ENCODE peak calls at places on chromosomes 7 and 10, in nine cellular contexts. K, D, S, Q, F, C, L, O and A are unnamed samples.

GRCh38 chr10:132451506-132452215 is 54.7 kb downstream of the PWWP2B start:
- DNase-seq in K (no peak), D (no peak), S (no peak), Q (peak), F (no peak), C (no peak), L (no peak), O (peak), A (no peak)

GRCh38 chr7:45176886-45177731 is 19.5 kb downstream of the RAMP3 start:
- DNase-seq in K (no peak), D (no peak), S (no peak), Q (no peak), F (no peak), C (no peak), L (no peak), O (no peak), A (no peak)

GRCh38 chr10:103720328-103720963 is 134.9 kb downstream of the SH3PXD2A start:
- DNase-seq in K (no peak), D (no peak), S (no peak), Q (peak), F (no peak), C (no peak), L (no peak), O (no peak), A (no peak)

GRCh38 chr10:79401015-79401921 is 44.2 kb downstream of the ZCCHC24 start:
- DNase-seq in K (no peak), D (no peak), S (no peak), Q (peak), F (peak), C (peak), L (no peak), O (no peak), A (no peak)

GRCh38 chr10:119007211-119007574 is 22.3 kb upstream of the NANOS1 start:
- DNase-seq in K (no peak), D (no peak), S (no peak), Q (no peak), F (no peak), C (no peak), L (no peak), O (no peak), A (no peak)

GRCh38 chr7:98215561-98216495 is 4.6 kb downstream of the BHLHA15 start:
- DNase-seq in K (no peak), D (no peak), S (no peak), Q (peak), F (no peak), C (no peak), L (no peak), O (no peak), A (no peak)

GRCh38 chr10:93123766-93124165 is 50.1 kb downstream of the CYP26A1 start:
- DNase-seq in K (no peak), D (no peak), S (no peak), Q (no peak), F (no peak), C (no peak), L (no peak), O (peak), A (no peak)

GRCh38 chr10:95353123-95353522 is 62.3 kb upstream of the PDLIM1 start:
- DNase-seq in K (no peak), D (no peak), S (no peak), Q (no peak), F (no peak), C (no peak), L (no peak), O (no peak), A (no peak)

GRCh38 chr10:2508971-2509605 is 558.3 kb upstream of the PFKP start:
- DNase-seq in K (peak), D (no peak), S (no peak), Q (no peak), F (no peak), C (peak), L (no peak), O (no peak), A (no peak)

GRCh38 chr7:134016223-134016941 is 110.8 kb upstream of the LRGUK start:
- DNase-seq in K (no peak), D (peak), S (peak), Q (no peak), F (no peak), C (peak), L (no peak), O (peak), A (no peak)

GRCh38 chr10:89032141-89032814 is 41.7 kb downstream of the FAS start:
- DNase-seq in K (peak), D (peak), S (no peak), Q (no peak), F (no peak), C (peak), L (peak), O (no peak), A (no peak)

GRCh38 chr10:102646610-102647432 is 2.5 kb downstream of the TRIM8 start:
- DNase-seq in K (no peak), D (no peak), S (no peak), Q (no peak), F (no peak), C (peak), L (no peak), O (peak), A (no peak)

GRCh38 chr10:69179743-69180524 is at the start of gene SUPV3L1:
- DNase-seq in K (peak), D (peak), S (peak), Q (peak), F (peak), C (peak), L (peak), O (peak), A (peak)
- H3K4me3 ChIP-seq in K (peak), D (peak), S (peak), Q (peak), F (peak), C (peak), L (peak), O (peak), A (peak)

DNA sequence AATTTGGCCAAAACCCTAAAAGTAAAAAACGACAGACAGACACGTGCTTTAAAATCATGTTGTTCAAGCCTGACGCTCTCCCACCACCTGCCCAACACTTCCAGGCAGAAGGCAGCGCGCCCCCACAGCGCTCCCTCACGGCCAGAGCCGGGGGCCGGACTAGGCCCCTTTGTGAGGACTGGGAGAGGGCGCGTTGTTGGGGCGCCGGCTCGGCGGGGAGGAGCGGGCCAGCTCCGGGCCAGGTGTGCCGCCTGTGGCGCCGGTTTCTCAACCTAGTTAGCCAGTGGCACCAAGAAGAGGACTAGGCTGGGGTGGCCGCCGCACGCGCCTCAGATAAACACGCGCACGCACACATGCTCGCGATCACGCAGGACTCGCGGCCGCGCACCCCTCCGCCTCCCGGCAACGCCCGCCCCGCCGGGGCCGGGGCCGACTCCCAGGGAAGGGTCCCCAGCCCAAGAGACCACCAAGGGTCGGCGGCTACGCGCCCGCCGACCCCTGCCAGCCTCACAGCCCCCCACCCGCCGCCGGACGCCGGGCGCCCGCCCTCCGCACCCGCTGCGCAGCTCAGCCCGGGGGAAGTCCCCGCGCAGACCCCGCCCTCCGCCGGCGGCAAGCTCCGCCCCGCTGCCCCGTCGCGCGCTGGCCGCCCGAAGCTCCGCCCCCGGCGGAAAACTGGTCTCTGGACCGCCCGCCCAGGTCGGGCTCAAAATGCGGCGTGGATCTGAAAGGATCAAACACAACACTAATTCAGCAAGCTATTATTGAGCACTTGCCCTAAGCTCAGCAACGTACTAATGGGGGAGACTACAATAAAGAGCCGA is at the start of gene IMMP2L:
- DNase-seq in K (peak), D (peak), S (peak), Q (peak), F (peak), C (peak), L (peak), O (peak), A (peak)
- TF ChIP-seq CTCF in K (peak), D (peak), S (peak), Q (no peak), F (no peak), C (no peak), L (peak), O (no peak), A (peak)

GRCh38 chr7:121085922-121086321 is 97.4 kb downstream of the CPED1 start:
- DNase-seq in K (no peak), D (no peak), S (no peak), Q (no peak), F (no peak), C (peak), L (no peak), O (no peak), A (no peak)
- H3K4me3 ChIP-seq in K (no peak), D (no peak), S (no peak), Q (no peak), F (no peak), C (no peak), L (no peak), O (no peak), A (no peak)

GRCh38 chr7:129332354-129333056 is 101.7 kb upstream of the STRIP2 start:
- DNase-seq in K (no peak), D (peak), S (no peak), Q (no peak), F (no peak), C (peak), L (peak), O (no peak), A (peak)

GRCh38 chr7:129338450-129338849 is 95.8 kb upstream of the STRIP2 start:
- DNase-seq in K (no peak), D (no peak), S (no peak), Q (no peak), F (no peak), C (no peak), L (no peak), O (no peak), A (no peak)

DNA sequence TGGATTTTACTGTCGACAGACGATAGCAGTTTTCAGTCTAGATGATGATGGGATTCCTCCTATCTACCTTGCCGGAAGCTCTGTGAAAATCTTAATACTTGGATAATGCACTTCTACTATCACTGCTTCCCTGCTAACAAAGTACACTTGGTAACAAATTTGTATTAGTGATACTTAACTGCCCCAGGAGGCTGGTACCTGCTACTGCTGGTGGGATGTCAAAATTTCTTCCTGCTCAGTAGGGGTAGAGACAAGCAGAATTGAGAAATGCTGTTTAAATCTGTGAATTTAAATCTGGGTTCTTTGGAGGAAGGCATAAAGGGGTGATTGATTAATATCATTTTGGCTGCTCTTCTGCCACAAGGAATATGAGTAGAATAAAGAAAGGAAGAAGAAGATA is 99.8 kb upstream of the STRIP2 start:
- DNase-seq in K (no peak), D (no peak), S (no peak), Q (no peak), F (no peak), C (no peak), L (no peak), O (no peak), A (no peak)
- TF ChIP-seq CTCF in K (no peak), D (no peak), S (peak), Q (no peak), F (no peak), C (no peak), L (peak), O (no peak), A (no peak)

DNA sequence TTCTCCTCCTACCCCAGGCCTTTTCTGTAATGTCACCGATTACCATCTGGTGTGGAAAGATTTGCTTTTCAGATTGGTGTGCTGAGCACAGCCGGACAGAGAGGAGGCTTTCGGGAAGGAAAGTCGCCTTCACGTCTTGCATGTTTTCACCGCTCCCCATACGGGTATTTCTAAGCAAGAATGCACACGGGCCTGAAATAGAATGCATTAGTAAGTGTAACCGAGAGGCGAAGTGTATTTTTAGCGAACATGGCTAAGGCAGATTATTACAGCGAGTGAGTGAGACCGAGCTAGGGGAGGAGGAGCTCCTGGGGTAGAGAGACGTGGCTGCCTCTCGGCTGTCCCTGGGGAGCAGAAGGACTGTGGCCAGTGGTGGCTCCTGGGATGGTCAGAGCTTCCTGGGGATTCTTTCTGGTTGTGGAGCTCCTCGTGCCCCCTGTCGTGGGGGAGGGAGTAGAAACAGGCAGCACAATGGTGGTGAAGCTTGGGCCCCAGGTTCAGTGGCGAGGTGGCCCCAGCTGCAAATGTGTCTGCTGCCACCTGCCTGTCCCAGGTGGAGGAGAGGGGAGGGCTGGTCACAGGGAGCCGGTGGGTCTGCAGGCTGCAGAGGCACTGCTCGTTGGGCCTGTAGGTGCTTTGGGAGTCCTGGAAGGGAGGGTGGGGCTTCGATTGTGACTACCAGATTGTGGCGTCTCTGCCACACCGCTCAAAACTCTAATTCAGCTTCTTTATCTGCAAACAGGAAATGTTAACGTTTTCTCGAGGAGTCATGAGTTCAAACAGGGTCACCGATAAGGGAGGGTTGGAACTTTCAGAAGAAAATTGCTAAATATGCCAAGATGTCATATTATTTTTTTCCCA is 135.8 kb downstream of the CAMK1D start:
- DNase-seq in K (no peak), D (no peak), S (peak), Q (peak), F (no peak), C (no peak), L (no peak), O (peak), A (no peak)
- H3K4me3 ChIP-seq in K (no peak), D (no peak), S (no peak), Q (no peak), F (no peak), C (no peak), L (no peak), O (no peak), A (no peak)

GRCh38 chr7:56110611-56111010 is 4.3 kb upstream of the CHCHD2 start:
- DNase-seq in K (no peak), D (no peak), S (no peak), Q (no peak), F (no peak), C (no peak), L (no peak), O (no peak), A (no peak)

GRCh38 chr7:56106108-56107073 is at the start of gene CHCHD2:
- DNase-seq in K (peak), D (peak), S (peak), Q (peak), F (peak), C (peak), L (peak), O (peak), A (peak)

GRCh38 chr7:56099653-56100052 is 6.6 kb downstream of the CHCHD2 start:
- DNase-seq in K (no peak), D (no peak), S (no peak), Q (peak), F (no peak), C (no peak), L (no peak), O (no peak), A (no peak)

GRCh38 chr7:56107954-56108258 is 1.6 kb upstream of the CHCHD2 start:
- DNase-seq in K (no peak), D (no peak), S (no peak), Q (no peak), F (no peak), C (no peak), L (no peak), O (no peak), A (no peak)

GRCh38 chr7:56105508-56105907 is 768 bp downstream of the CHCHD2 start:
- DNase-seq in K (peak), D (peak), S (no peak), Q (peak), F (no peak), C (peak), L (peak), O (peak), A (peak)
- TF ChIP-seq CTCF in K (no peak), D (no peak), S (no peak), Q (no peak), F (no peak), C (no peak), L (no peak), O (no peak), A (no peak)

DNA sequence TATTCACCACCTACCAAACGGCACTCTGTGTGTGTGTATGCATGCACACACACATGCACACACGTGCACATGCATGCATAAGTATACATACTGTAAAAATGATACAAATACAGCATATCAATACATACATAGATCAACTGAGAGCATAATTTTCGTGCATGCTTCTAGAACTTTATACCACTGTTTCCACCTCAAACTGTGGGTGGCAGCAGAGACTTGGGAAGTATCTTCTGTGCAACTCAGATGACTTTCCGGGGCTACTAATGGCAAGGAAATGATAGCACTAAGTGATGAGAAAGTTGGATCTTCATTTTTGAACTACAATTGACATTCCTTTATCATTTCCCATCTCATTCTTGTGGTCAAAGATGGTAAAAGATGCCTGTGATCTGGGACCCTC is 570.7 kb downstream of the REEP3 start:
- DNase-seq in K (no peak), D (no peak), S (no peak), Q (no peak), F (no peak), C (no peak), L (no peak), O (peak), A (no peak)
- H3K4me3 ChIP-seq in K (no peak), D (no peak), S (no peak), Q (no peak), F (no peak), C (no peak), L (no peak), O (no peak), A (no peak)

GRCh38 chr7:121563177-121563576 is 167.1 kb upstream of the FAM3C start:
- DNase-seq in K (no peak), D (no peak), S (no peak), Q (no peak), F (no peak), C (no peak), L (no peak), O (no peak), A (no peak)
- TF ChIP-seq CTCF in K (peak), D (peak), S (peak), Q (no peak), F (no peak), C (peak), L (peak), O (no peak), A (peak)

GRCh38 chr7:147779949-147780348 is 810.6 kb upstream of the C7orf33 start:
- DNase-seq in K (no peak), D (no peak), S (no peak), Q (no peak), F (no peak), C (no peak), L (no peak), O (no peak), A (no peak)

GRCh38 chr7:147774461-147774860 is 816.1 kb upstream of the C7orf33 start:
- DNase-seq in K (no peak), D (no peak), S (no peak), Q (no peak), F (no peak), C (no peak), L (no peak), O (no peak), A (no peak)

GRCh38 chr7:147771344-147771743 is 819.2 kb upstream of the C7orf33 start:
- DNase-seq in K (no peak), D (no peak), S (no peak), Q (no peak), F (no peak), C (no peak), L (no peak), O (no peak), A (no peak)

GRCh38 chr7:147775564-147775963 is 815.0 kb upstream of the C7orf33 start:
- DNase-seq in K (no peak), D (no peak), S (no peak), Q (no peak), F (no peak), C (no peak), L (no peak), O (no peak), A (no peak)
- H3K4me3 ChIP-seq in K (no peak), D (no peak), S (no peak), Q (no peak), F (no peak), C (no peak), L (no peak), O (no peak), A (no peak)

GRCh38 chr10:43265799-43266721 is 805 bp downstream of the RASGEF1A start:
- DNase-seq in K (no peak), D (peak), S (peak), Q (peak), F (no peak), C (no peak), L (no peak), O (peak), A (no peak)
- TF ChIP-seq CTCF in K (peak), D (peak), S (peak), Q (no peak), F (peak), C (no peak), L (no peak), O (no peak), A (peak)